ENCODE peak calls at places on chromosome 15, in seven cellular contexts. One of them, this sample, is unnamed.

GRCh38 chr15:80567721-80568157 is 127.4 kb upstream of the ABHD17C start:
- DNase-seq in hypothalamus: no peak
- DNase-seq in fibroblast of pulmonary artery: peak
- DNase-seq in NCI-H1694 treated with DMSO at 0.1 percent for 48 hours: peak
- DNase-seq in gastrocnemius medialis: no peak
- DNase-seq in NCI-H2081: peak
- DNase-seq in cardiac fibroblast: peak
- DNase-seq in this sample: peak

GRCh38 chr15:75943713-75944215 is 40.1 kb downstream of the FBXO22 start:
- DNase-seq in NCI-H2081: no peak
- DNase-seq in fibroblast of pulmonary artery: no peak
- DNase-seq in gastrocnemius medialis: no peak
- DNase-seq in hypothalamus: no peak
- DNase-seq in NCI-H1694 treated with DMSO at 0.1 percent for 48 hours: no peak
- DNase-seq in cardiac fibroblast: peak
- DNase-seq in this sample: peak

GRCh38 chr15:63493451-63493850 is 10.9 kb upstream of the USP3 start:
- DNase-seq in hypothalamus: no peak
- DNase-seq in NCI-H1694 treated with DMSO at 0.1 percent for 48 hours: no peak
- DNase-seq in fibroblast of pulmonary artery: no peak
- DNase-seq in NCI-H2081: no peak
- DNase-seq in cardiac fibroblast: no peak
- DNase-seq in gastrocnemius medialis: no peak
- DNase-seq in this sample: no peak

GRCh38 chr15:29116970-29117700 is 152.5 kb downstream of the NSMCE3 start:
- DNase-seq in NCI-H1694 treated with DMSO at 0.1 percent for 48 hours: no peak
- DNase-seq in hypothalamus: no peak
- DNase-seq in cardiac fibroblast: no peak
- DNase-seq in fibroblast of pulmonary artery: no peak
- DNase-seq in NCI-H2081: no peak
- DNase-seq in gastrocnemius medialis: no peak
- DNase-seq in this sample: no peak

GRCh38 chr15:92848852-92849598 is 51.1 kb upstream of the CHD2 start:
- DNase-seq in hypothalamus: no peak
- DNase-seq in gastrocnemius medialis: no peak
- DNase-seq in fibroblast of pulmonary artery: peak
- DNase-seq in NCI-H1694 treated with DMSO at 0.1 percent for 48 hours: no peak
- DNase-seq in cardiac fibroblast: peak
- DNase-seq in NCI-H2081: no peak
- DNase-seq in this sample: no peak

GRCh38 chr15:58469432-58470353 is 37.9 kb downstream of the LIPC start:
- DNase-seq in NCI-H2081: no peak
- DNase-seq in cardiac fibroblast: peak
- DNase-seq in fibroblast of pulmonary artery: peak
- DNase-seq in hypothalamus: no peak
- DNase-seq in NCI-H1694 treated with DMSO at 0.1 percent for 48 hours: no peak
- DNase-seq in gastrocnemius medialis: no peak
- DNase-seq in this sample: peak

GRCh38 chr15:31803388-31803884 is 226.9 kb upstream of the CHRNA7 start:
- DNase-seq in NCI-H2081: no peak
- DNase-seq in hypothalamus: no peak
- DNase-seq in NCI-H1694 treated with DMSO at 0.1 percent for 48 hours: no peak
- DNase-seq in gastrocnemius medialis: no peak
- DNase-seq in cardiac fibroblast: no peak
- DNase-seq in fibroblast of pulmonary artery: no peak
- DNase-seq in this sample: peak

GRCh38 chr15:65936317-65936716 is 67.0 kb downstream of the RAB11A start:
- DNase-seq in NCI-H1694 treated with DMSO at 0.1 percent for 48 hours: no peak
- DNase-seq in gastrocnemius medialis: no peak
- DNase-seq in NCI-H2081: peak
- DNase-seq in hypothalamus: no peak
- DNase-seq in cardiac fibroblast: no peak
- DNase-seq in fibroblast of pulmonary artery: no peak
- DNase-seq in this sample: no peak

GRCh38 chr15:60392601-60392985 is 5.2 kb downstream of the ANXA2 start:
- DNase-seq in gastrocnemius medialis: no peak
- DNase-seq in cardiac fibroblast: peak
- DNase-seq in NCI-H1694 treated with DMSO at 0.1 percent for 48 hours: no peak
- DNase-seq in hypothalamus: no peak
- DNase-seq in fibroblast of pulmonary artery: peak
- DNase-seq in NCI-H2081: peak
- DNase-seq in this sample: peak

GRCh38 chr15:40424483-40425115 is 16.2 kb upstream of the BAHD1 start:
- DNase-seq in fibroblast of pulmonary artery: no peak
- DNase-seq in gastrocnemius medialis: no peak
- DNase-seq in NCI-H2081: no peak
- DNase-seq in cardiac fibroblast: no peak
- DNase-seq in hypothalamus: no peak
- DNase-seq in NCI-H1694 treated with DMSO at 0.1 percent for 48 hours: no peak
- DNase-seq in this sample: no peak

GRCh38 chr15:63522143-63522531 is 17.7 kb downstream of the USP3 start:
- DNase-seq in hypothalamus: no peak
- DNase-seq in fibroblast of pulmonary artery: peak
- DNase-seq in cardiac fibroblast: peak
- DNase-seq in gastrocnemius medialis: no peak
- DNase-seq in NCI-H1694 treated with DMSO at 0.1 percent for 48 hours: no peak
- DNase-seq in NCI-H2081: no peak
- DNase-seq in this sample: no peak

GRCh38 chr15:70703483-70703882 is 59.9 kb downstream of the UACA start:
- DNase-seq in hypothalamus: no peak
- DNase-seq in cardiac fibroblast: peak
- DNase-seq in gastrocnemius medialis: no peak
- DNase-seq in NCI-H2081: no peak
- DNase-seq in fibroblast of pulmonary artery: peak
- DNase-seq in NCI-H1694 treated with DMSO at 0.1 percent for 48 hours: no peak
- DNase-seq in this sample: peak

GRCh38 chr15:93087825-93088199 is 1.2 kb downstream of the RGMA start:
- DNase-seq in fibroblast of pulmonary artery: peak
- DNase-seq in gastrocnemius medialis: peak
- DNase-seq in NCI-H1694 treated with DMSO at 0.1 percent for 48 hours: peak
- DNase-seq in hypothalamus: no peak
- DNase-seq in cardiac fibroblast: peak
- DNase-seq in NCI-H2081: peak
- DNase-seq in this sample: peak

GRCh38 chr15:49832421-49832980 is 211.7 kb downstream of the DTWD1 start:
- DNase-seq in hypothalamus: no peak
- DNase-seq in NCI-H2081: no peak
- DNase-seq in NCI-H1694 treated with DMSO at 0.1 percent for 48 hours: peak
- DNase-seq in fibroblast of pulmonary artery: peak
- DNase-seq in cardiac fibroblast: peak
- DNase-seq in gastrocnemius medialis: no peak
- DNase-seq in this sample: peak

GRCh38 chr15:79086814-79087213 is 3.8 kb downstream of the RASGRF1 start:
- DNase-seq in fibroblast of pulmonary artery: no peak
- DNase-seq in NCI-H2081: no peak
- DNase-seq in hypothalamus: no peak
- DNase-seq in cardiac fibroblast: no peak
- DNase-seq in NCI-H1694 treated with DMSO at 0.1 percent for 48 hours: no peak
- DNase-seq in gastrocnemius medialis: no peak
- DNase-seq in this sample: no peak

GRCh38 chr15:45136378-45136764 is 6.6 kb downstream of the DUOX1 start:
- DNase-seq in gastrocnemius medialis: no peak
- DNase-seq in fibroblast of pulmonary artery: no peak
- DNase-seq in NCI-H2081: no peak
- DNase-seq in NCI-H1694 treated with DMSO at 0.1 percent for 48 hours: no peak
- DNase-seq in hypothalamus: no peak
- DNase-seq in cardiac fibroblast: no peak
- DNase-seq in this sample: no peak

GRCh38 chr15:70140543-70141375 is 43.0 kb upstream of the TLE3 start:
- DNase-seq in hypothalamus: no peak
- DNase-seq in cardiac fibroblast: peak
- DNase-seq in NCI-H1694 treated with DMSO at 0.1 percent for 48 hours: no peak
- DNase-seq in NCI-H2081: no peak
- DNase-seq in gastrocnemius medialis: no peak
- DNase-seq in fibroblast of pulmonary artery: peak
- DNase-seq in this sample: peak

GRCh38 chr15:89664951-89665350 is 9.7 kb upstream of the KIF7 start:
- DNase-seq in gastrocnemius medialis: no peak
- DNase-seq in cardiac fibroblast: peak
- DNase-seq in NCI-H1694 treated with DMSO at 0.1 percent for 48 hours: no peak
- DNase-seq in NCI-H2081: no peak
- DNase-seq in fibroblast of pulmonary artery: no peak
- DNase-seq in hypothalamus: no peak
- DNase-seq in this sample: no peak

GRCh38 chr15:40925863-40926658 is 3.1 kb upstream of the DLL4 start:
- DNase-seq in NCI-H1694 treated with DMSO at 0.1 percent for 48 hours: no peak
- DNase-seq in fibroblast of pulmonary artery: no peak
- DNase-seq in NCI-H2081: no peak
- DNase-seq in hypothalamus: no peak
- DNase-seq in cardiac fibroblast: no peak
- DNase-seq in gastrocnemius medialis: no peak
- DNase-seq in this sample: peak

GRCh38 chr15:31341036-31341435 is 14.4 kb downstream of the KLF13 start:
- DNase-seq in gastrocnemius medialis: no peak
- DNase-seq in NCI-H1694 treated with DMSO at 0.1 percent for 48 hours: no peak
- DNase-seq in NCI-H2081: no peak
- DNase-seq in hypothalamus: no peak
- DNase-seq in cardiac fibroblast: no peak
- DNase-seq in fibroblast of pulmonary artery: no peak
- DNase-seq in this sample: no peak

GRCh38 chr15:60137711-60138396 is 133.7 kb downstream of the FOXB1 start:
- DNase-seq in hypothalamus: no peak
- DNase-seq in gastrocnemius medialis: no peak
- DNase-seq in fibroblast of pulmonary artery: peak
- DNase-seq in cardiac fibroblast: peak
- DNase-seq in NCI-H1694 treated with DMSO at 0.1 percent for 48 hours: no peak
- DNase-seq in NCI-H2081: no peak
- DNase-seq in this sample: peak

GRCh38 chr15:31352283-31352880 is 25.7 kb downstream of the KLF13 start:
- DNase-seq in hypothalamus: no peak
- DNase-seq in cardiac fibroblast: no peak
- DNase-seq in fibroblast of pulmonary artery: no peak
- DNase-seq in NCI-H2081: peak
- DNase-seq in NCI-H1694 treated with DMSO at 0.1 percent for 48 hours: no peak
- DNase-seq in gastrocnemius medialis: peak
- DNase-seq in this sample: no peak

GRCh38 chr15:80233511-80234080 is 18.4 kb downstream of the CTXND1 start:
- DNase-seq in gastrocnemius medialis: no peak
- DNase-seq in NCI-H1694 treated with DMSO at 0.1 percent for 48 hours: no peak
- DNase-seq in fibroblast of pulmonary artery: no peak
- DNase-seq in hypothalamus: no peak
- DNase-seq in cardiac fibroblast: no peak
- DNase-seq in NCI-H2081: no peak
- DNase-seq in this sample: no peak

GRCh38 chr15:80693682-80694623 is 1.2 kb upstream of the ABHD17C start:
- DNase-seq in NCI-H2081: peak
- DNase-seq in cardiac fibroblast: no peak
- DNase-seq in hypothalamus: no peak
- DNase-seq in NCI-H1694 treated with DMSO at 0.1 percent for 48 hours: peak
- DNase-seq in fibroblast of pulmonary artery: no peak
- DNase-seq in gastrocnemius medialis: no peak
- DNase-seq in this sample: no peak

GRCh38 chr15:101115318-101115886 is 136.4 kb downstream of the CHSY1 start:
- DNase-seq in NCI-H1694 treated with DMSO at 0.1 percent for 48 hours: no peak
- DNase-seq in cardiac fibroblast: no peak
- DNase-seq in hypothalamus: no peak
- DNase-seq in NCI-H2081: no peak
- DNase-seq in fibroblast of pulmonary artery: no peak
- DNase-seq in gastrocnemius medialis: no peak
- DNase-seq in this sample: peak

GRCh38 chr15:90620379-90621134 is 90.8 kb downstream of the CRTC3 start:
- DNase-seq in hypothalamus: no peak
- DNase-seq in fibroblast of pulmonary artery: peak
- DNase-seq in NCI-H2081: no peak
- DNase-seq in NCI-H1694 treated with DMSO at 0.1 percent for 48 hours: no peak
- DNase-seq in cardiac fibroblast: no peak
- DNase-seq in gastrocnemius medialis: no peak
- DNase-seq in this sample: no peak

This sample was measured in astrocyte of the hippocampus.